ENCODE peak calls at places on chromosomes 3 and 15, in ten cellular contexts. M is aorta; Q is ureter; J is activated naive CD4-positive, alpha-beta T cell treated with anti-CD3 and anti-CD28 coated beads for 36 hours; V is OCI-LY7; P is M059J; T is stimulated activated CD4-positive, alpha-beta T cell treated with anti-CD3 and anti-CD28 coated beads, Interleukin-1b, Interleukin-23, amount 100 ng/mL, for 24 hours; K is GM03348; B is mucosa of gallbladder; W is uterus. I is an unnamed sample.

GRCh38 chr15:40222146-40222545 is 16.7 kb upstream of the PAK6 start:
- DNase-seq in K (no peak), P (no peak), J (no peak), V (no peak), T (no peak), W (no peak), M (no peak), Q (no peak), B (no peak), I (no peak)

GRCh38 chr15:93942140-93942808 is 289.1 kb upstream of the MCTP2 start:
- DNase-seq in J (no peak), P (no peak), Q (no peak), T (no peak), W (no peak), V (no peak), K (peak), B (no peak), M (no peak), I (no peak)

GRCh38 chr15:80618666-80619481 is 76.2 kb upstream of the ABHD17C start:
- DNase-seq in V (no peak), P (no peak), B (no peak), T (no peak), J (no peak), Q (no peak), W (no peak), K (no peak), M (no peak), I (no peak)

GRCh38 chr15:74798388-74799254 is 14.0 kb upstream of the LMAN1L start:
- DNase-seq in K (no peak), V (peak), T (no peak), M (no peak), J (no peak), Q (no peak), B (no peak), P (no peak), W (no peak), I (no peak)

GRCh38 chr3:128215800-128216495 is 62.7 kb downstream of the EEFSEC start:
- DNase-seq in P (no peak), V (no peak), J (no peak), T (no peak), B (peak), Q (no peak), M (no peak), K (no peak), W (no peak), I (no peak)

GRCh38 chr3:148379763-148380162 is 317.9 kb upstream of the AGTR1 start:
- DNase-seq in W (no peak), B (no peak), P (peak), J (no peak), M (no peak), K (peak), Q (no peak), T (no peak), V (peak), I (no peak)

GRCh38 chr3:39808467-39809180 is 785 bp upstream of the MYRIP start:
- DNase-seq in B (no peak), K (peak), J (no peak), Q (no peak), V (no peak), W (no peak), P (peak), T (no peak), M (no peak), I (peak)

GRCh38 chr3:50333744-50334328 is 5.8 kb upstream of the TUSC2 start:
- DNase-seq in J (no peak), P (no peak), M (no peak), B (no peak), Q (no peak), K (peak), W (peak), T (no peak), V (no peak), I (no peak)

GRCh38 chr15:64461577-64462162 is 1.3 kb downstream of the ZNF609 start:
- DNase-seq in J (peak), V (no peak), W (no peak), B (peak), M (no peak), Q (no peak), K (peak), T (no peak), P (peak), I (peak)

GRCh38 chr3:139421459-139421858 is 32.0 kb upstream of the COPB2 start:
- DNase-seq in K (no peak), W (no peak), Q (no peak), M (no peak), T (no peak), V (no peak), B (no peak), J (no peak), P (no peak), I (no peak)

GRCh38 chr15:41870689-41871081 is 23.2 kb downstream of the SPTBN5 start:
- DNase-seq in W (no peak), B (no peak), P (peak), T (peak), Q (no peak), K (no peak), V (no peak), M (no peak), J (peak), I (no peak)

GRCh38 chr3:15601399-15602145 is at the start of the genes BTD and HACL1:
- DNase-seq in T (peak), Q (peak), J (peak), W (peak), P (peak), B (peak), M (peak), K (peak), V (peak), I (peak)

GRCh38 chr3:118548434-118548833 is 486.2 kb downstream of the IGSF11 start:
- DNase-seq in V (no peak), B (no peak), P (peak), Q (no peak), W (no peak), T (no peak), J (no peak), K (no peak), M (no peak), I (no peak)

GRCh38 chr3:180320631-180321030 is 281.3 kb upstream of the TTC14 start:
- DNase-seq in B (no peak), P (no peak), J (no peak), M (no peak), V (no peak), T (no peak), K (peak), W (no peak), Q (no peak), I (no peak)

I was measured in BE2C.